ENCODE peak calls at places on chromosomes 13 and 19, in seven cellular contexts. One of them, this sample, is unnamed.

GRCh38 chr13:95968906-95969305 is 84.3 kb downstream of the UGGT2 start:
- DNase-seq in foreskin fibroblast: no peak
- DNase-seq in body of pancreas: no peak
- DNase-seq in NB4: no peak
- DNase-seq in colonic mucosa: no peak
- DNase-seq in AG10803: no peak
- DNase-seq in A549: no peak
- DNase-seq in this sample: no peak

GRCh38 chr19:46607441-46607841 is 6.3 kb downstream of the CALM3 start:
- DNase-seq in body of pancreas: peak
- DNase-seq in A549: no peak
- DNase-seq in foreskin fibroblast: no peak
- DNase-seq in colonic mucosa: peak
- DNase-seq in NB4: peak
- DNase-seq in AG10803: no peak
- DNase-seq in this sample: no peak

GRCh38 chr19:10226376-10227214 is 4.5 kb downstream of the S1PR2 start:
- DNase-seq in colonic mucosa: peak
- DNase-seq in NB4: no peak
- DNase-seq in A549: no peak
- DNase-seq in foreskin fibroblast: peak
- DNase-seq in body of pancreas: peak
- DNase-seq in AG10803: peak
- DNase-seq in this sample: no peak

GRCh38 chr13:36059366-36059765 is 71.8 kb downstream of the DCLK1 start:
- DNase-seq in body of pancreas: peak
- DNase-seq in AG10803: no peak
- DNase-seq in foreskin fibroblast: no peak
- DNase-seq in colonic mucosa: no peak
- DNase-seq in A549: no peak
- DNase-seq in NB4: no peak
- DNase-seq in this sample: no peak

GRCh38 chr13:27923794-27924528 is 4.2 kb downstream of the PDX1 start:
- DNase-seq in foreskin fibroblast: no peak
- DNase-seq in body of pancreas: peak
- DNase-seq in colonic mucosa: no peak
- DNase-seq in A549: no peak
- DNase-seq in NB4: no peak
- DNase-seq in AG10803: peak
- DNase-seq in this sample: no peak

GRCh38 chr19:610801-611505 is 21.3 kb downstream of the HCN2 start:
- DNase-seq in NB4: peak
- DNase-seq in AG10803: peak
- DNase-seq in A549: no peak
- DNase-seq in foreskin fibroblast: peak
- DNase-seq in body of pancreas: peak
- DNase-seq in colonic mucosa: no peak
- DNase-seq in this sample: no peak

GRCh38 chr13:51644649-51645048 is 60.4 kb downstream of the WDFY2 start:
- DNase-seq in foreskin fibroblast: peak
- DNase-seq in NB4: peak
- DNase-seq in A549: no peak
- DNase-seq in body of pancreas: peak
- DNase-seq in colonic mucosa: no peak
- DNase-seq in AG10803: peak
- DNase-seq in this sample: no peak

GRCh38 chr13:49097374-49097773 is 121.7 kb downstream of the FNDC3A start:
- DNase-seq in body of pancreas: no peak
- DNase-seq in AG10803: peak
- DNase-seq in colonic mucosa: no peak
- DNase-seq in A549: no peak
- DNase-seq in foreskin fibroblast: peak
- DNase-seq in NB4: no peak
- DNase-seq in this sample: peak

GRCh38 chr13:104487006-104487405 is 1420.8 kb upstream of the SLC10A2 start:
- DNase-seq in AG10803: no peak
- DNase-seq in colonic mucosa: no peak
- DNase-seq in foreskin fibroblast: no peak
- DNase-seq in NB4: no peak
- DNase-seq in body of pancreas: no peak
- DNase-seq in A549: no peak
- DNase-seq in this sample: no peak

GRCh38 chr13:44747179-44747578 is 171.0 kb upstream of the TSC22D1 start:
- DNase-seq in body of pancreas: peak
- DNase-seq in foreskin fibroblast: peak
- DNase-seq in colonic mucosa: no peak
- DNase-seq in NB4: no peak
- DNase-seq in AG10803: peak
- DNase-seq in A549: no peak
- DNase-seq in this sample: no peak

GRCh38 chr13:44750618-44751017 is 174.5 kb upstream of the TSC22D1 start:
- DNase-seq in colonic mucosa: no peak
- DNase-seq in AG10803: no peak
- DNase-seq in body of pancreas: no peak
- DNase-seq in NB4: no peak
- DNase-seq in A549: no peak
- DNase-seq in foreskin fibroblast: no peak
- DNase-seq in this sample: no peak

GRCh38 chr13:44746690-44747089 is 170.6 kb upstream of the TSC22D1 start:
- DNase-seq in colonic mucosa: no peak
- DNase-seq in NB4: no peak
- DNase-seq in A549: no peak
- DNase-seq in AG10803: peak
- DNase-seq in foreskin fibroblast: peak
- DNase-seq in body of pancreas: no peak
- DNase-seq in this sample: no peak

GRCh38 chr13:44749906-44750305 is 173.8 kb upstream of the TSC22D1 start:
- DNase-seq in AG10803: no peak
- DNase-seq in A549: no peak
- DNase-seq in NB4: no peak
- DNase-seq in colonic mucosa: no peak
- DNase-seq in foreskin fibroblast: no peak
- DNase-seq in body of pancreas: no peak
- DNase-seq in this sample: no peak

DNA sequence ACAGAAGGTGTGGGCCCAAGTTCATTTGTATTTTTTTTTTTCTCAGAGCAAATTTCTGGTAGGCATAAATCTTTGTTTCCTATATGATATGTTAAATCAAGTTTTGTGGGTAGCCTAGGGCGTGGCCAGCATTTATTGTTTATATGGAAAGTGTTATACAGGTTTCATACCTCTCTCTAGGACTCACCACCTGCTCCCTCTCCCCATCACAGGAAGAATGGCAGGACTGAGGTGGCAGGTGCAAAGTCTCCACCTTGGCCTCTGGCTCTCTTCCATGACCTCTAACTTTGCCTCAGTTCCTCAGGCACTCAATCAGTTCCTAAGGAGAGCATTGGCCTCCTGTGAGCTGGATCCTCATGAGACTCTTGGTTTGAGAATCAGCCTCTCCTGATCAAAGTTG is 172.3 kb upstream of the TSC22D1 start:
- DNase-seq in A549: no peak
- DNase-seq in colonic mucosa: peak
- DNase-seq in foreskin fibroblast: no peak
- DNase-seq in NB4: no peak
- DNase-seq in AG10803: no peak
- DNase-seq in body of pancreas: no peak
- DNase-seq in this sample: no peak
- TF ChIP-seq CTCF in A549: no peak
- TF ChIP-seq CTCF in colonic mucosa: no peak
- TF ChIP-seq CTCF in foreskin fibroblast: no peak
- TF ChIP-seq CTCF in NB4: no peak
- TF ChIP-seq CTCF in AG10803: no peak
- TF ChIP-seq CTCF in body of pancreas: no peak
- TF ChIP-seq CTCF in this sample: no peak

GRCh38 chr19:30231408-30232318 is 140.5 kb upstream of the ZNF536 start:
- DNase-seq in foreskin fibroblast: no peak
- DNase-seq in colonic mucosa: no peak
- DNase-seq in NB4: no peak
- DNase-seq in A549: no peak
- DNase-seq in AG10803: no peak
- DNase-seq in body of pancreas: no peak
- DNase-seq in this sample: no peak

GRCh38 chr19:30228726-30229523 is 143.3 kb upstream of the ZNF536 start:
- DNase-seq in AG10803: peak
- DNase-seq in foreskin fibroblast: peak
- DNase-seq in NB4: no peak
- DNase-seq in A549: no peak
- DNase-seq in colonic mucosa: no peak
- DNase-seq in body of pancreas: no peak
- DNase-seq in this sample: no peak

GRCh38 chr19:30227661-30228112 is 144.5 kb upstream of the ZNF536 start:
- DNase-seq in NB4: peak
- DNase-seq in AG10803: peak
- DNase-seq in foreskin fibroblast: peak
- DNase-seq in body of pancreas: peak
- DNase-seq in colonic mucosa: peak
- DNase-seq in A549: peak
- DNase-seq in this sample: no peak

GRCh38 chr19:30228113-30228725 is 144.0 kb upstream of the ZNF536 start:
- DNase-seq in A549: no peak
- DNase-seq in NB4: no peak
- DNase-seq in body of pancreas: no peak
- DNase-seq in AG10803: no peak
- DNase-seq in foreskin fibroblast: peak
- DNase-seq in colonic mucosa: no peak
- DNase-seq in this sample: no peak

DNA sequence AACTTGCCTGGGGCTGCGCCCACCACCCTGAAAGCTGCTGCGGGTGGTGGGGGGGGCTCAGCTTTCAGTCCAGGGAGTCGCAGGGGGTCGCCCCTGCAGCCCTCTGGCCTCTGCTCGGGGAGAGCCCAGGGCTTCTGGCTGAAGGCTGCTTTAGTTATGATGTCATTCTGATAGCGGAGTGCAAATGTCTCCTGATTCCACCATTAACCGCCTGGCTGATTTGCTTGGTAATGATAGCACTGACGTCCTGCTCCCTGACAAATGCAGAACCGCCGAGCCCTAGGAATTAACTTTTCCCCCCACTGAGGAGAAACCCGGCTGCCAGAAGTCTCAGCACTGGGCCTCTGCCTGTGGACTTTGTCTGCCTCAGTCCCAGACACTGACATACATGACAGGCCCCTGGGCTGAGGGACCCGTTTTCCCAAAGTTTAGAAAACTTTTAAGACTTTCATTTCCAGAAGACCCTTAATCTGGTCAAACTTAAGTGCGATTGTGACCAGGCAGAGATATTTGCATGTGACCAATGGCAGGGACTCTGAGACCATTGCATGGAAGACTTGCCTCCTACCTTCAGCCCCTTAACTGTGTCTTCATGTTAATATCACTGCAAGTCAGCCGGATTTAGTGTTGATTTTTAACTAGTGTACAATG is 142.5 kb upstream of the ZNF536 start:
- DNase-seq in colonic mucosa: no peak
- DNase-seq in NB4: no peak
- DNase-seq in A549: no peak
- DNase-seq in AG10803: no peak
- DNase-seq in foreskin fibroblast: peak
- DNase-seq in body of pancreas: no peak
- DNase-seq in this sample: no peak
- H3K4me3 ChIP-seq in colonic mucosa: no peak
- H3K4me3 ChIP-seq in NB4: no peak
- H3K4me3 ChIP-seq in A549: no peak
- H3K4me3 ChIP-seq in AG10803: peak
- H3K4me3 ChIP-seq in foreskin fibroblast: peak
- H3K4me3 ChIP-seq in body of pancreas: no peak
- H3K4me3 ChIP-seq in this sample: no peak

DNA sequence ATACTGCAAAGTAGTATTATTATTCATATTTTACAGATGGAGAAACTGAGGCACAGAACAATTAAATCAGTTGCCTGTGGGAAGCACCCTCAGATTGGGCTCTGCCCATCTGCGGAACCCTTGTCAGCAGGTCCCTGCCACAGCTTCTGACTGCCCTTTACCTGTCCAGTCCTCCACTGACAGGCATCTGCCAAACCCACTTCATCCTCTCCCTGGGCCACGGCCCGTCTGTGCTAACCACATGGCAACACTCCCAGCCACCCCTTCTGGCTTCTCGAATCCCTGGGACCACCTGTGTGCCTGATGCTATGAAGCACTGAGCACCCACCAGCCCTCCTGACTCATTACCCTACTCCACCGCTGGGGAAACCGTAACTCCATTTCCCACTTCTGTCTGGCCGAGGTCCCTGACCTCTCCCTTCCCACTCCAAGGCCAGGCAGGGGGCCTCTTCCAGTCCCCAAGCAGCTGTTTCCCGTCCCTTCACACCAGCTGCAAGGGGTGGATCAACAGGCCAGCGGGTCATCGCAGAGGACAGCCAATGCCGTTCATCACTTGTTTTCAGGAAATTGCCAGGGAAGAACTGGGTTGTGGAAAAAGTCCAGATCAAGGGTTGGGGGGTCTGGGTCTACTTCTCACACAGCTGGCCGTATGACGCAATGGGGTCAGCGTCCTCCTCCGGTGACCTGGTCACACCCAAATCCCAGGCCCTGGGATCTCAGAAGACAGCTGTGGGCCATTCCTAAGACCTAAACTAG is 2.5 kb downstream of the KANK3 start:
- DNase-seq in AG10803: no peak
- DNase-seq in body of pancreas: no peak
- DNase-seq in A549: no peak
- DNase-seq in foreskin fibroblast: no peak
- DNase-seq in colonic mucosa: no peak
- DNase-seq in NB4: no peak
- DNase-seq in this sample: no peak
- TF ChIP-seq CTCF in AG10803: no peak
- TF ChIP-seq CTCF in body of pancreas: no peak
- TF ChIP-seq CTCF in A549: no peak
- TF ChIP-seq CTCF in foreskin fibroblast: no peak
- TF ChIP-seq CTCF in colonic mucosa: no peak
- TF ChIP-seq CTCF in NB4: peak
- TF ChIP-seq CTCF in this sample: no peak

DNA sequence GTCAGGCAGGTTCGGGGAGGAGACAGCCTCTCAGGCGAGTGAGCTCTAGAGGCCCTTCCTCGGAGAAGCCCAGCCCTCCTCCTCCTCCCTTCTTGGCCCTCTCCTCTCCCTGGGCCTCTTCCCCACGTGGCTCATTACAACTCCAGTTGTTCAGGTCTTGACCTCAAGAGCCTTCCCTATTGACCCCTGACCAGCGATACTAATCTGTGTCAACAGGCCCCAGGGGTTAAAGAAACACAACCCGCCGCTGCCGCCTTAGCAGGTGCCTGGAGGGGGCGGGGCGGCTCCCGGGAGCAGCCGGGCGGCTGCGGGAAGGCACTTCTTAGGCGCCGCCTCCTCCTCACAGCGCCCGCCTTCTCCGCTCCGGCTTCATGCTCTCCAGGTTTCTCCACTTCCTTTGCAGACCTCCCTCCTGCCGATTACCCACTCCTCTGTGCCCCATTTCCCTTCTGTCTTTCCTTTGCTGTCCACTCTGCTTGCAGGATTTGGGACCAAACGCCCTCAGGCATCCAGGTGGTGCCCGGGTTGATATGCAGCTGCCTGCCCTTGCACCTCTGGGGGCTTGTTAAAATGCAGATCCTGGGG is 51.0 kb downstream of the LYL1 start:
- DNase-seq in A549: no peak
- DNase-seq in foreskin fibroblast: peak
- DNase-seq in AG10803: no peak
- DNase-seq in body of pancreas: peak
- DNase-seq in colonic mucosa: peak
- DNase-seq in NB4: peak
- DNase-seq in this sample: peak
- H3K4me3 ChIP-seq in A549: no peak
- H3K4me3 ChIP-seq in foreskin fibroblast: no peak
- H3K4me3 ChIP-seq in AG10803: no peak
- H3K4me3 ChIP-seq in body of pancreas: no peak
- H3K4me3 ChIP-seq in colonic mucosa: no peak
- H3K4me3 ChIP-seq in NB4: no peak
- H3K4me3 ChIP-seq in this sample: peak

This sample was measured in LNCaP clone FGC.